ENCODE peak calls at places on chromosomes 4 and X, in six cellular contexts. B is adrenal gland, M is aorta, V is iPS DF 6.9, A is DND-41, N is cardiac muscle cell. E is an unnamed sample.
A peak's percentile ranks its signal among the peaks of the same experiment; 100 is the strongest.

GRCh38 chrX:39532761-39533160 is 565.0 kb downstream of the BCOR start:
- DNase-seq in V (no peak), B (no peak), M (no peak), N (no peak), A (no peak), E (no peak)

GRCh38 chr4:114036426-114036825 is 57.0 kb upstream of the ARSJ start:
- DNase-seq in A (no peak), B (no peak), N (no peak), V (no peak), M (no peak), E (no peak)

GRCh38 chrX:105527759-105528158 is 294.6 kb upstream of the NRK start:
- DNase-seq in V (no peak), B (no peak), A (no peak), N (peak; percentile 7), M (no peak), E (no peak)

GRCh38 chr4:78634011-78634664 is 82.6 kb downstream of the ANXA3 start:
- DNase-seq in B (no peak), N (no peak), V (no peak), A (no peak), M (peak; percentile 78), E (no peak)

GRCh38 chr4:2794707-2795557 is 2.0 kb downstream of the SH3BP2 start:
- DNase-seq in A (no peak), B (peak; percentile 88), V (no peak), M (peak; percentile 91), N (peak; percentile 92), E (peak; percentile 67)

GRCh38 chr4:142449771-142450373 is 396.2 kb downstream of the INPP4B start:
- DNase-seq in M (no peak), A (no peak), N (no peak), B (no peak), V (no peak), E (no peak)

GRCh38 chrX:97563531-97564133 is 679.9 kb downstream of the RPA4 start:
- DNase-seq in M (peak; percentile 63), B (peak; percentile 71), V (no peak), A (peak; percentile 74), N (peak; percentile 79), E (peak; percentile 41)

GRCh38 chrX:146396409-146396808 is 413.2 kb upstream of the CXorf51B start:
- DNase-seq in V (no peak), N (no peak), M (no peak), B (no peak), A (no peak), E (no peak)

GRCh38 chr4:2833671-2834000 is 10.0 kb upstream of the ADD1 start:
- DNase-seq in V (no peak), B (peak; percentile 39), A (no peak), N (no peak), M (no peak), E (no peak)

GRCh38 chr4:128863314-128864075 is 54.0 kb downstream of the JADE1 start:
- DNase-seq in N (peak; percentile 89), A (peak; percentile 55), V (peak; percentile 52), M (peak; percentile 85), B (peak; percentile 90), E (peak; percentile 77)

DNA sequence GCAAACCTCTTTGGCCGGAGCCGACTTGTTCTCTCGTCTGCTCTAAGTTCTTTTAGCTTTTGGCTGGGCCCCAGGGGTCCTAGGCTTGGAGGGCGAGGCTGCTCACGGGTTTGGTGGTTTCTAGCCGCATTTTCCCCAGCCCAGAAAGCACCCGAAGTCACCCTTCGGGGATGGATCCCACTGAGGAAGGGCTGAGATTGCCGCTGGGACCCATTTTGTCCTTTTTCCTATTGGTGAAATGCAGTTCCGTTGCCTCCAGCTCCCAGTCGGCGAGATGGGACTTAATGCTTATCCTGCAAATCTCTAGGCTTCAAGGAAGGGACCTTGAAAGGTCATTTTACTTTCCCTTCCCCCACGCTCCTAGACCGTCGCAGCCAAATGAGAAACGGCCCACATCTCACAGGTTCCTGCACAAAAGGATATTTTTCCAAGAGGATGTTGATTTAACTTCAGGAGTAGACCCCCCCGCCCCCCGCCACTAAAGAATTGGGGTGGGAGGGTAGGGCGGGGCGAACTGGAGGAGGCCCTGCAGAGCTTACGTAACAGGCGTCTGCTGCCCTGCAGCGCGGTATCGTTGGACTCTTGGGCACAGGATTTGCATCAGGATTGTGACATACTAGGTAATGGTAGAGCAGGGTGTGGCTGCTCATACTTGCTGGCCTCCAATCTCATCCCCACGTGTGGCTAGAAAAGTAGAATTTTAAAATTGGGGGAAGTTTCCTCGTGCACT is 564 bp downstream of the PGK1 start:
- DNase-seq in M (peak; percentile 67), N (peak; percentile 60), A (peak; percentile 48), B (peak; percentile 77), V (no peak), E (peak; percentile 60)
- H3K4me3 ChIP-seq in M (peak overlapping the region; percentile 48), N (peak overlapping the region; percentile 84), A (peak overlapping the region; percentile 98), B (peak overlapping the region; percentile 49), V (peak overlapping the region; percentile 97), E (peak overlapping the region; percentile 67)

DNA sequence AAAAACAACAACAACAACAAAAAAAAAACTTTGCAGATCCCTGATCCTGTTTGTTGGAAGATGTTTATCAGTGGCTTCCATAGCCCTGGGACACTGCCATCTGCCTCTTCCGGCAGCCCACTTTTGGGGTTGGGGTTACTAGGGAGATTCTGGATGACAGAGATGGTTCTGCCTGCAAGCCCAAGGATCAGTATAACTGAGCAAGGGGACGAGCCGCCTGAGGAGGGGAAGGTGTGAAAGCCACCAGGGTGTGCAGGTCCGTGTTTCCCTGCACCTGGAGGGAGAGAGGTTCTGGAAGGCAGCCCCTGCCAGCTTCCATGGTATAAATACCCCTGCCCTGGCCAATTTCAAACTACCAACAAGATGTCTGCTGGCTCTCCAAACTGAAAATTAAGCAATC is 41.5 kb downstream of the PPP2R2C start:
- DNase-seq in M (no peak), V (no peak), B (no peak), N (no peak), A (no peak), E (no peak)
- H3K4me1 ChIP-seq in M (no peaks in the 10 kb centered on the region), V (no peaks in the 10 kb centered on the region), B (no peaks in the 10 kb centered on the region), N (no peaks in the 10 kb centered on the region), A (no peaks in the 10 kb centered on the region), E (no peaks in the 10 kb centered on the region)

DNA sequence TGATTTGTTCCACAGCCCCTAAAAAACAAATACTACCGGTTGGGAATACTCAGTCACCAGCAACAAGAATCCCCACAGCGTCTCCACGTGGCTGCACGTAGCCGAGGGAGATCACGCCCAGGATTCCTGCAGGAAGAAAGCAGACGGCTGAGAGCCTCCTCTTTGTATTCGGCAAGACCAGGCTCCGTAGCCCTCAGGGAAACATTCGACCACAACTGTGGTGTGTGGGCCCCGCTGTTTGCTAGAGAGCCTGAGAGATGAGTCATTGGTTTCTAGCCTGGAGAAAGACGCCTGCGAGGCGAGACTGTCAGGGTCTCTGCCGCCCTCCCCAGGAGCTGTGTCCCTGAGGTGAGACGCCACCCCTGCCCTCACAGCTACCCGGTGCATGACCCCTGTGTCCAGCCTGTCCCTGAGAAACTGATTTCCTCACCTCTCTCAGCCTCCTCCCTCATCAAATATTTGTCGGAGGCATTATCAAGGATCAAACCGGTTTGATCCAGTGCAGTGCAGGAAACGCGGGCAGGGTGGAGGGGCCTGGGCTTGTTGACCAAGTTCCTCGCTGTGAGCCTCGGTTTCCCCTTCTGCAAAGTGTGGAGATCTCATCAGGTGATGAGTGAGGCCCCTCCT is 4.7 kb upstream of the S100P start:
- DNase-seq in M (peak; percentile 66), A (peak; percentile 76), V (no peak), B (peak; percentile 64), N (peak; percentile 95), E (peak; percentile 61)
- H3K4me3 ChIP-seq in M (no peak overlapping the region), A (no peak overlapping the region), V (no peak overlapping the region), B (no peak overlapping the region), N (no peak overlapping the region), E (no peak overlapping the region)

DNA sequence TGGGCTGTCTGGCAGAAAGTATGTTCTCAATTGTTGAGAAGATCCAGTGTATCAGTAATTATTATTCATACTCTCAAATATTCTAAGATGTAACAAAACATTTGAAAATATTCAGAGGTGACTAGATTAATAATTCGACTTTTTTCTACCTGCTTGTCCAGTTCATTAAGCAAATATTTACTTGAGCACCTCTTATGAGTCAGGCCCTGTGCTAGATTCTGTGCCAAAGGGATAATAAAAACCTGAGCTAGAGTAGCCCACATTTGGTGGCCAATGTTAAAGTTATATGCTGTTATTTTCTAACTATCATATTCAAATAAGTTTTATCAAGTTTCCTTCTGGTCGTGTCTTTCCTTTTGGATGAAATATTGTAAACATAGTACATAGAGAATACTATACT is 58.5 kb downstream of the ARHGAP10 start:
- DNase-seq in B (no peak), A (no peak), V (no peak), M (no peak), N (no peak), E (no peak)
- H3K4me1 ChIP-seq in B (no peaks in the 10 kb centered on the region), A (no peaks in the 10 kb centered on the region), V (no peaks in the 10 kb centered on the region), M (peaks cover 8% of the 10 kb centered on the region), N (peaks cover 38% of the 10 kb centered on the region), E (peaks cover 4% of the 10 kb centered on the region)

GRCh38 chrX:47515941-47516649 is 33.1 kb upstream of the ZNF41 start:
- DNase-seq in B (no peak), M (no peak), A (no peak), V (no peak), N (peak; percentile 33), E (no peak)

GRCh38 chrX:47518105-47518504 is 35.1 kb upstream of the ZNF41 start:
- DNase-seq in B (no peak), V (no peak), M (no peak), A (no peak), N (no peak), E (no peak)

GRCh38 chrX:47514553-47515235 is 31.7 kb upstream of the ZNF41 start:
- DNase-seq in A (no peak), V (no peak), N (peak; percentile 57), M (no peak), B (no peak), E (no peak)

DNA sequence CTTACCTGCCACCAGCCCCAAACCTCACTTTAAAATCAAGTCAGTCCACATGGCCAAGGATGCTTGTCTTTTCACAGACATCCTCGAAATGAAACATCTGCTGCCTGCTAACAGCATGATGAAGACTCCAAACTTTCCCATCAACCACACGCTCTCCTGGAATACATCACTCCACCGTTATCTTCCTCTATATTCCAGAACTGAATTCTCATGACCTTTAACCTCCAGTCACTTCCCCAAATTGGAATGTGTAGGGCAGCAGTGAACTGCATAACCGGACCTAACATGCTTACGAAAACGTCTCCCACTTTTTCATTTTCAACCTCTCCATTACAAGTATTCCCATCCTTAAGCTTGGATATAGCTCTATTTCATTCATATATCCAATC is 30.7 kb upstream of the ZNF41 start:
- DNase-seq in B (no peak), M (no peak), V (no peak), A (no peak), N (no peak), E (no peak)
- H3K4me3 ChIP-seq in B (peak overlapping the region; percentile 41), M (no peak overlapping the region), V (peak overlapping the region; percentile 19), A (peak overlapping the region; percentile 62), N (peak overlapping the region; percentile 29), E (no peak overlapping the region)

DNA sequence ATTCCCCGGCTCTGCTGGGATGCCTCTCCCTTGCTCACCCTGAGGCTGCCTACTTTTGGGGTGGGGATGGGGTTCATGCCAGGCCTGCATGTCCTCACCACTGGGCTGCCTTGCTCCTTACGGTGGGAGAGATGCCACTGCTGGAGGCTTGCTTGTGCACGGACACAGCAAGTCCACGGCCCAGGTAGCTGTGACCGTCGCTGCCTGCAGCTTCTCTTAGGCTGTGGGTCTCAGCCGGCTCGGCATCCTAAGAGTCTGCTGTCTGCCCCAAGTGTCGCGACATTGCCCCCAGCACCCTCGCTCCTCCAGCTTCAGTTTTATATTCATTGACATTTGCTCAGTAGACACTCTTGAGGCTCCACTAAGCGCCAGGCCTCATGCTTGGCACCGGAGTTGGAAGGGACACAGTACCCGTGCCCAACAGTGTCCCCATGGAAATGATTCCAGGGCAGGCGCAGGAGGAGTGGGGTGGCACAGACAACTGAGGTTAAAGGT is 58.3 kb downstream of the TBC1D14 start:
- DNase-seq in B (peak; percentile 41), A (no peak), V (no peak), M (no peak), N (no peak), E (no peak)
- H3K4me1 ChIP-seq in B (peaks cover 22% of the 10 kb centered on the region), A (no peaks in the 10 kb centered on the region), V (peaks cover 11% of the 10 kb centered on the region), M (no peaks in the 10 kb centered on the region), N (no peaks in the 10 kb centered on the region), E (peaks cover 11% of the 10 kb centered on the region)

E was measured in mucosa of descending colon.